ENCODE peak calls at places on chromosomes 7 and 10, in ten cellular contexts. H is left ventricle myocardium inferior; Q is astrocyte; F is MM.1S; I is colonic mucosa; V is transverse colon; Y is Panc1; Z is suprapubic skin; E is CD8-positive, alpha-beta T cell; M is BE2C. C is an unnamed sample.

GRCh38 chr10:50585921-50586739 is 37.6 kb downstream of the SGMS1 start:
- DNase-seq in H (no peak), Q (no peak), F (no peak), I (no peak), V (no peak), Y (no peak), Z (no peak), E (no peak), M (no peak), C (no peak)

GRCh38 chr7:4610768-4611467 is 71.2 kb upstream of the FOXK1 start:
- DNase-seq in H (no peak), Q (peak; percentile 39), F (peak; percentile 71), I (peak; percentile 68), V (peak; percentile 55), Y (peak; percentile 63), Z (peak; percentile 73), E (peak; percentile 42), M (peak; percentile 49), C (peak; percentile 75)

GRCh38 chr7:27117687-27118491 is 12.7 kb downstream of the HOXA4 start:
- DNase-seq in H (no peak), Q (peak; percentile 88), F (no peak), I (peak; percentile 49), V (no peak), Y (no peak), Z (no peak), E (no peak), M (no peak), C (peak; percentile 80)

GRCh38 chr7:149884016-149884415 is 10.2 kb downstream of the ATP6V0E2 start:
- DNase-seq in H (no peak), Q (no peak), F (no peak), I (peak; percentile 33), V (no peak), Y (no peak), Z (no peak), E (no peak), M (no peak), C (no peak)

GRCh38 chr7:29346574-29346973 is 152.0 kb downstream of the CHN2 start:
- DNase-seq in H (no peak), Q (no peak), F (no peak), I (no peak), V (no peak), Y (no peak), Z (no peak), E (no peak), M (no peak), C (no peak)

GRCh38 chr7:129502708-129503685 is 666 bp downstream of the SMKR1 start:
- DNase-seq in H (no peak), Q (no peak), F (peak; percentile 7), I (no peak), V (no peak), Y (no peak), Z (no peak), E (no peak), M (no peak), C (peak; percentile 86)

GRCh38 chr7:126702242-126703016 is 550.3 kb downstream of the GRM8 start:
- DNase-seq in H (no peak), Q (peak; percentile 87), F (no peak), I (no peak), V (no peak), Y (no peak), Z (no peak), E (no peak), M (no peak), C (no peak)

GRCh38 chr10:95211606-95212279 is 17.7 kb downstream of the ACSM6 start:
- DNase-seq in H (no peak), Q (no peak), F (no peak), I (no peak), V (no peak), Y (no peak), Z (no peak), E (no peak), M (no peak), C (no peak)

GRCh38 chr7:42907316-42907715 is 4.6 kb downstream of the C7orf25 start:
- DNase-seq in H (no peak), Q (peak; percentile 33), F (no peak), I (no peak), V (no peak), Y (no peak), Z (no peak), E (no peak), M (no peak), C (no peak)

GRCh38 chr7:96061844-96062243 is 260.1 kb downstream of the SLC25A13 start:
- DNase-seq in H (no peak), Q (no peak), F (no peak), I (no peak), V (no peak), Y (no peak), Z (no peak), E (no peak), M (no peak), C (no peak)

GRCh38 chr10:131851332-131851731 is 49.5 kb upstream of the PPP2R2D start:
- DNase-seq in H (no peak), Q (no peak), F (no peak), I (no peak), V (no peak), Y (no peak), Z (no peak), E (no peak), M (peak; percentile 1), C (no peak)

GRCh38 chr10:17006631-17007161 is 122.9 kb downstream of the CUBN start:
- DNase-seq in H (no peak), Q (peak; percentile 68), F (no peak), I (no peak), V (no peak), Y (no peak), Z (no peak), E (no peak), M (no peak), C (no peak)

GRCh38 chr10:12077580-12078180 is 8.9 kb downstream of the DHTKD1 start:
- DNase-seq in H (no peak), Q (no peak), F (no peak), I (no peak), V (no peak), Y (no peak), Z (no peak), E (no peak), M (no peak), C (no peak)

GRCh38 chr7:92645531-92646061 is 55.4 kb upstream of the FAM133B start:
- DNase-seq in H (no peak), Q (peak; percentile 46), F (no peak), I (peak; percentile 87), V (peak; percentile 75), Y (no peak), Z (no peak), E (no peak), M (peak; percentile 14), C (no peak)

GRCh38 chr10:120666311-120666710 is 184.9 kb upstream of the WDR11 start:
- DNase-seq in H (no peak), Q (no peak), F (no peak), I (no peak), V (no peak), Y (no peak), Z (no peak), E (no peak), M (no peak), C (no peak)

GRCh38 chr7:4468320-4469102 is 213.6 kb upstream of the FOXK1 start:
- DNase-seq in H (no peak), Q (no peak), F (no peak), I (no peak), V (no peak), Y (no peak), Z (no peak), E (no peak), M (no peak), C (no peak)

DNA sequence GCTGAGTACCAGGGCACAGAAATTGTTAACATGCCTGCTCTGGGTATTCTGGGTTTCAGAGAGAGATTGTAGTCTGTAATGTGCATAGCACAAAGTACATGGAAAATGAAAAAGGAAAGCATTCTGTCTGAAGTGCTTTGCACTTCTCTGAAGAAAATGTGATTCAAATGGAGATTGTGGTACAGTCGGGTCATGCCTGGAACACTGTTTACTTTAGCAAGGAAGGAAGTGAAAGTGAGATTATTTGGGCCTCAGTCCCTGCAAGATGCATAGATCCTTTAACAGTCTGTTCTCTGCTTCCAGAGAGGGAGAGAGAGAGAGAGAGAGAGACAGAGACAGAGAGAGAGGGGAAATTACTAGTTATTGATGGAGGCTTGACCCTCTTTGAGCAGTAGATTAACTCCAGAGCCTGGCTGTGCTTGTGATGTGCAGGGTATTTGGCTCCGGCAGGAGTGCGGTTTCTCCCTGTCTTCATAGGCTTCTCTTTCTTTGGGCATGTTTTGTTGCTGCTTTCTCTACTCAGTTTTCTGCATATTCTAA is 5.4 kb downstream of the VWC2 start:
- DNase-seq in H (no peak), Q (no peak), F (no peak), I (no peak), V (no peak), Y (no peak), Z (no peak), E (no peak), M (no peak), C (no peak)
- H3K4me3 ChIP-seq in H (peak overlapping the region; percentile 32), Q (no peak overlapping the region), F (no peak overlapping the region), I (no peak overlapping the region), V (no peak overlapping the region), Y (no peak overlapping the region), Z (no peak overlapping the region), E (no peak overlapping the region), M (no peak overlapping the region), C (no peak overlapping the region)

GRCh38 chr10:59702347-59702746 is 7.3 kb downstream of the SLC16A9 start:
- DNase-seq in H (no peak), Q (no peak), F (no peak), I (no peak), V (no peak), Y (no peak), Z (no peak), E (no peak), M (no peak), C (no peak)
- H3K27me3 ChIP-seq in H (no peaks in the 10 kb centered on the region), Q (no peaks in the 10 kb centered on the region), F (no peaks in the 10 kb centered on the region), I (no peaks in the 10 kb centered on the region), V (no peaks in the 10 kb centered on the region), Y (peaks cover 21% of the 10 kb centered on the region), Z (no peaks in the 10 kb centered on the region), E (peaks cover 4% of the 10 kb centered on the region), M (no peaks in the 10 kb centered on the region), C (no peaks in the 10 kb centered on the region)

GRCh38 chr7:2018786-2019692 is 213.7 kb downstream of the MAD1L1 start:
- DNase-seq in H (peak; percentile 40), Q (peak; percentile 75), F (no peak), I (no peak), V (peak; percentile 20), Y (no peak), Z (peak; percentile 80), E (no peak), M (peak; percentile 4), C (peak; percentile 59)
- H3K4me3 ChIP-seq in H (peak overlapping the region; percentile 43), Q (no peak overlapping the region), F (no peak overlapping the region), I (no peak overlapping the region), V (no peak overlapping the region), Y (no peak overlapping the region), Z (peak overlapping the region; percentile 35), E (no peak overlapping the region), M (no peak overlapping the region), C (no peak overlapping the region)

DNA sequence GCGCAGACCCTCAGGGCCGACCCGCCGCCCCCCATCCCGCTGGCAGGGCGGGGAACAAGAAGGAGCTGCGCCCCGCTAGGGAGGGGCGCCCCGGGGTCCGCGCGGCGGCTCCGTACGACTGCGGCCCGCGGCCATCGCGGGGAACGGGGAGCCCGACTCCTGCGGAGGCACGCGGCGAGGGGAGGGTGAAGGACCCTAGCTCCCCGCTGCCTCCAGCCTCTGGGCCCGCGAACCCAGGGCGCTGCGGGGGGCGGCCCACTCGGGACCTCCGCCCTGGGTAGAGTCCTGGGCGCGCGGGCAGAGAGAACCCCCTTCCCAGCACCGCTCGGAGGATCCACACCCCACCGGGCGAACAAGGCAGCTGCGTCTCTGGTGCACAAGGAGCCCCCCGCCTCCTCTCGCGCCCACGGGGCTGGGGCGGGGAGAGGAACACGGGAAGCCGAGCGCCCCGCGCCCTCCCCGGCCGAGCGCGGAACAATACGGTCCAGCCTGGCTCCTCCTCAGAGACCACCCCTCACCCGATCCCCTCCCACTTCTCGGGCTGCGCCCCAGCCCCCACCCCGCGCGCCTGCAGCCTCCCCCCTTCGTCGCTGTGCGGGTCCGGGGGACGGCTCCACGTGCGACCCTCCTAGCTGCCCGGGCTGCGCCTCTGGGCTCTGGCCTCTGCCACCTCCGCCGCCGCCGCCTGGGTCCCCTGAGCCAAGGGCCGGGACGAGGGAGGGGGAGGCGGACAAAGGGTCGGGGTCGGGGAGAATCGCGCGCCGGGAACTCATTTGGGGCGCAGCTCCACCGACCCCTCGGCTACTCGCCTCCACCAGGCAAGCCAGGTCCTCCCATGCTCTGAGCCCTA is at the start of gene WDR86:
- DNase-seq in H (no peak), Q (no peak), F (no peak), I (no peak), V (no peak), Y (no peak), Z (peak; percentile 58), E (no peak), M (no peak), C (peak; percentile 94)
- H3K27me3 ChIP-seq in H (peaks cover 94% of the 10 kb centered on the region), Q (peaks cover 57% of the 10 kb centered on the region), F (peaks cover 63% of the 10 kb centered on the region), I (peaks cover 25% of the 10 kb centered on the region), V (peaks cover 70% of the 10 kb centered on the region), Y (no peaks in the 10 kb centered on the region), Z (peaks cover 56% of the 10 kb centered on the region), E (peaks cover 11% of the 10 kb centered on the region), M (peaks cover 44% of the 10 kb centered on the region), C (peaks cover 13% of the 10 kb centered on the region)